ENCODE peak calls at places on chromosomes 13 and 19, in five cellular contexts. D is AG09309, O is fibroblast of lung, I is GM13977, W is activated B cell treated with CpG ODN at 0.5 μM for 24 hours. J is an unnamed sample.

GRCh38 chr19:1566392-1567115 is 1.6 kb downstream of the MEX3D start:
- DNase-seq in D (peak), I (no peak), W (no peak), O (peak), J (no peak)

GRCh38 chr13:113413898-113414282 is 39.4 kb downstream of the ADPRHL1 start:
- DNase-seq in I (no peak), O (peak), D (no peak), W (no peak), J (no peak)

GRCh38 chr13:67588607-67589006 is 358.5 kb upstream of the PCDH9 start:
- DNase-seq in W (no peak), O (no peak), I (no peak), D (no peak), J (no peak)

GRCh38 chr13:84917252-84917878 is 881.9 kb downstream of the SLITRK6 start:
- DNase-seq in I (peak), O (peak), W (no peak), D (no peak), J (no peak)

GRCh38 chr19:16714702-16715294 is 4.8 kb upstream of the NWD1 start:
- DNase-seq in D (no peak), I (peak), O (peak), W (peak), J (peak)

GRCh38 chr19:3507371-3508120 is 1.4 kb downstream of the FZR1 start:
- DNase-seq in W (no peak), O (no peak), I (no peak), D (no peak), J (no peak)

GRCh38 chr13:103282571-103283450 is 216.6 kb upstream of the SLC10A2 start:
- DNase-seq in O (peak), W (no peak), I (no peak), D (no peak), J (no peak)

GRCh38 chr13:97743946-97744345 is 209.5 kb upstream of the IPO5 start:
- DNase-seq in O (peak), W (no peak), I (no peak), D (peak), J (no peak)

DNA sequence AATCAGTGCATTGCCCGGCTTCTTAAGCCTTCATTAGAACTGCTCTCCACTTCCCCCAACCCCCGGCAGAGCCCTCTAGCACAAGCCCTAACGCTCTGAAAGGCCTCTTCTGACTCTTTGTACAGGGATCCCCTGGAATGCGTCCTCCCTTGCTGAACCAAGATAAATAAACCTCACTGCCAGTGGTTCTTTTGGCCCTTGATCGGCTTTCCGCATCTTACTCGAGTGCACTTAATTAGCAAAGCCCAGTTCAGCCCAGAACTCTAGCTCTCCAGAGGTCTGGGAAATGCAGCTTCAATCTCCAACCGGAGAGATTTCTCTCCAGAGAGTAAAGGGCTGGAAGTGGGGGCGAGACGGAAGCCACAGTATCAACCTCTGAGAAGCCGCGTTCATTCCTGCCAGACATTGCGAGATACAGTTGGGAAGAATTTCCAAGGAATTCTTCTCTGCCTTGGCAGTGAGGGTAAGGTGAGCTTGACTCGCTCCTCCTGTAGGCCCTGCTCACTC is 8.7 kb upstream of the ZNF444 start:
- DNase-seq in W (no peak), D (peak), I (no peak), O (peak), J (no peak)
- TF ChIP-seq CTCF in W (no peak), D (no peak), I (no peak), O (no peak), J (no peak)

GRCh38 chr13:30256713-30257432 is 50.5 kb downstream of the KATNAL1 start:
- DNase-seq in D (peak), I (no peak), W (no peak), O (peak), J (no peak)
- TF ChIP-seq CTCF in D (peak), I (no peak), W (no peak), O (no peak), J (no peak)

DNA sequence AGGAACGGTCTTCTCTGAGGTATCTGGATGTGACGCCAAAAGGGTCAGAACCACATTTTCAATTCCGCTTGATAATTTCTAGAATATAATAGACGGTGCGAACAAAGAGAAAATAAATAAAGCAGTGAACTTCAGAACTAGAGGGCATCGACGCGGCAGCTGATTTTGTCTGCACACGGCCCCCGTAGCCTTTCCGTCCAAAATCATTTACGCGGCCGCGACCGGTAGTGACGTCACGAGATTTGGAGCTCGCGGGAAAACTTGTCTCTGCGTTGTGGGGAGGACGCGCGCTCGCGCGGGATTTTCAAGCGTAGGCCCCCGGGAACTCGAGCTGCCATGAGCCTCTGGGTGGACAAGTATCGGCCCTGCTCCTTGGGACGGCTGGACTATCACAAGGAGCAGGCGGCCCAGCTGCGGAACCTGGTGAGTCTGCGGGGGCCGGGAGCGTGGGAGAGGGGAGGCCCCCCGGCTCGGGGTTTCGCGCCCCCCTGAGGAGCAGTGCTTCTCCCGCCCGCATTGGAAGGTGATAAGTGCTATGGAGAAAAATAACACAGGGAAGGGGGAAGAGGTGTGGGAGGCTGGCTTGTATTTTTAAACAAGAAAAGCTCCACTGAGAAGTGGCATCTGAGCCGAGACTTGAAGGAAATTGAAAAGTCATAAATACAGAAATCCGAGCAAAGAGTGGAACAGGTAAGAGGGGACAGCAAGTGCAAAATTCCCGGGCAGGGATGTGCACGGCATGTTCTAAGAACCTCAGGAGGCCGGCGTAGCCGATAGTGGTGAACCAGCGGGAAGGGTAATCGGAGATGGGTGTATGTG is at the start of gene RFC3:
- DNase-seq in W (peak), D (peak), I (peak), O (peak), J (peak)
- TF ChIP-seq CTCF in W (no peak), D (no peak), I (no peak), O (no peak), J (no peak)

GRCh38 chr19:56547535-56547934 is 8.8 kb downstream of the ZFP28 start:
- DNase-seq in D (no peak), I (no peak), W (no peak), O (no peak), J (no peak)
- TF ChIP-seq CTCF in D (peak), I (peak), W (no peak), O (no peak), J (no peak)

DNA sequence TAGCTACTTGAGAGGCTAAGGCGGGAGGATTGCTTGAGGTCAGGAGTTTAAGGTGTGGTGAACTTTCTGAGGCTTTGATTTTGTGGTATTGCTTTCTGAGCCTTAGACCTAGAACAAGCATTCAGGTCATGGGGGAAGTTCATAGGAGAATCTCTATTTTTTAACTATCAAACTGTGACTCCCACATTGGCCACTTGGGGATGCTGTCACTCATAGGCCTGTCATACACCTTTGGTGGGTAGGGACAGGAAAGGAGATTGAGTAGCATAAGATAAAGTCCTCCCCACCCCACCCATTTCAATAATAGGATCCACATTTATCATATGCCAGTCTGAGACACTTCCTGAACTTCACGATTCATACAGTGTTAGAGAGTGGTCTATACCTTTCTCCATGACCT is 41.9 kb upstream of the PSG2 start:
- DNase-seq in D (no peak), O (no peak), I (no peak), W (no peak), J (no peak)
- TF ChIP-seq CTCF in D (peak), O (no peak), I (no peak), W (no peak), J (no peak)

GRCh38 chr13:91576590-91576989 is 178.2 kb downstream of the GPC5 start:
- DNase-seq in W (no peak), D (no peak), O (no peak), I (no peak), J (no peak)
- TF ChIP-seq CTCF in W (no peak), D (no peak), O (no peak), I (peak), J (peak)

DNA sequence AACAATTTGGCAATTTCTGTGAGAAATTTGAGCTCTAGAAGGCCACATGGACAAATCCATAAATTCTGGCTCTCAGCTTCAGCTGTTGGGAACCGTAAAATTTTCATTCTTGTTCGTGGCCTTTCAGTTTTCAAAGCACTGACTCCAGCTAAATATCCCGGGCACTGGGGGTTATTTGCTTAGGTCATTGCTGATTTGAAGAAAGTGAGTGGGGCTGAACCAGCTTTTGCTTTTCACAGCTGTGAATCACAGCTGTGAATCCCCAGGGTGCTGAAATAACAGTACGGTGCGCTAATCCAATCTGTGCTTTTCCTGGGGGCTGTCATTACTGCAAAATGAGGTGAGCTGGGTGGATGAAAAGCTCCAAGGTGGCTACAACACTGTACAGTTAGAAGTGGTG is 23.8 kb upstream of the SERPINE3 start:
- DNase-seq in W (no peak), D (no peak), I (no peak), O (peak), J (no peak)
- TF ChIP-seq CTCF in W (no peak), D (no peak), I (no peak), O (no peak), J (no peak)